ENCODE peak calls at places on chromosomes 1 and 21, in five cellular contexts. H, Z, I, J and P are unnamed samples.
A peak's percentile ranks its signal among the peaks of the same experiment; 100 is the strongest.

GRCh38 chr1:65979145-65979544 is 186.4 kb downstream of the PDE4B start:
- DNase-seq in Z (no peak), J (no peak), H (no peak), I (no peak), P (peak; percentile 33)

GRCh38 chr21:31554511-31555022 is 104.9 kb upstream of the SOD1 start:
- DNase-seq in Z (no peak), H (peak; percentile 71), J (no peak), I (no peak), P (peak; percentile 50)

GRCh38 chr1:235741294-235741693 is 91.7 kb upstream of the GNG4 start:
- DNase-seq in H (no peak), J (no peak), I (no peak), Z (no peak), P (peak; percentile 79)

GRCh38 chr1:205270764-205271163 is 43.0 kb downstream of the TMCC2 start:
- DNase-seq in Z (no peak), J (no peak), I (no peak), H (no peak), P (peak; percentile 68)

GRCh38 chr1:104706631-104707147 is 957.0 kb downstream of the AMY1C start:
- DNase-seq in I (no peak), H (no peak), J (no peak), Z (no peak), P (peak; percentile 2)

GRCh38 chr1:159122005-159122621 is 45.5 kb upstream of the AIM2 start:
- DNase-seq in I (no peak), Z (no peak), H (no peak), J (peak; percentile 49), P (peak; percentile 79)

GRCh38 chr1:198749279-198749678 is 110.4 kb downstream of the PTPRC start:
- DNase-seq in I (no peak), Z (no peak), J (no peak), H (no peak), P (peak; percentile 60)

GRCh38 chr1:160996195-160996594 is 24.8 kb downstream of the F11R start:
- DNase-seq in Z (no peak), I (no peak), J (no peak), H (no peak), P (peak; percentile 79)

GRCh38 chr1:119008483-119009299 is 20.5 kb upstream of the TBX15 start:
- DNase-seq in Z (no peak), I (no peak), H (peak; percentile 58), J (no peak), P (peak; percentile 79)

GRCh38 chr1:7789828-7790227 is 5.7 kb downstream of the PER3 start:
- DNase-seq in J (no peak), H (no peak), Z (no peak), I (no peak), P (no peak)

GRCh38 chr1:226596531-226597165 is 48.1 kb downstream of the STUM start:
- DNase-seq in H (no peak), J (no peak), I (no peak), Z (no peak), P (no peak)

GRCh38 chr1:92992066-92992465 is 30.8 kb upstream of the DIPK1A start:
- DNase-seq in Z (no peak), J (no peak), H (no peak), I (no peak), P (peak; percentile 67)

GRCh38 chr1:58032621-58033073 is 513.9 kb downstream of the OMA1 start:
- DNase-seq in Z (no peak), J (no peak), I (no peak), H (no peak), P (no peak)

GRCh38 chr1:24702511-24703293 is 42.5 kb upstream of the CLIC4 start:
- DNase-seq in Z (no peak), H (peak; percentile 9), I (no peak), J (no peak), P (no peak)

GRCh38 chr21:44991538-44992483 is 52.0 kb downstream of the SLX9 start:
- DNase-seq in H (no peak), I (no peak), J (no peak), Z (no peak), P (no peak)

GRCh38 chr1:24724345-24725208 is 20.7 kb upstream of the CLIC4 start:
- DNase-seq in J (no peak), H (peak; percentile 40), Z (no peak), I (no peak), P (peak; percentile 43)

GRCh38 chr1:65921461-65921860 is 128.8 kb downstream of the PDE4B start:
- DNase-seq in I (no peak), H (no peak), J (no peak), Z (no peak), P (no peak)

GRCh38 chr1:206705187-206705586 is 20.5 kb downstream of the MAPKAPK2 start:
- DNase-seq in J (peak; percentile 83), H (peak; percentile 81), I (no peak), Z (no peak), P (peak; percentile 96)

GRCh38 chr1:11448375-11449085 is 30.4 kb upstream of the DISP3 start:
- DNase-seq in J (no peak), H (no peak), Z (no peak), I (no peak), P (peak; percentile 6)

GRCh38 chr1:207336559-207337467 is 15.3 kb downstream of the CD55 start:
- DNase-seq in J (peak; percentile 75), H (no peak), I (no peak), Z (no peak), P (no peak)

GRCh38 chr21:42219606-42220137 is 732 bp downstream of the ABCG1 start:
- DNase-seq in J (no peak), H (peak; percentile 57), I (no peak), Z (no peak), P (peak; percentile 28)

GRCh38 chr1:108208724-108209404 is 8.7 kb upstream of the SLC25A24 start:
- DNase-seq in H (peak; percentile 12), J (no peak), Z (no peak), I (no peak), P (no peak)

GRCh38 chr21:33116669-33117267 is 46.8 kb downstream of the OLIG1 start:
- DNase-seq in I (no peak), H (no peak), J (no peak), Z (no peak), P (no peak)

GRCh38 chr1:43329995-43330751 is 7.4 kb upstream of the MPL start:
- DNase-seq in J (peak; percentile 41), Z (no peak), I (no peak), H (no peak), P (peak; percentile 86)

GRCh38 chr1:194102607-194103006 is 916.2 kb upstream of the B3GALT2 start:
- DNase-seq in Z (no peak), J (no peak), I (no peak), H (peak; percentile 29), P (no peak)

GRCh38 chr1:4796161-4796998 is 142.0 kb downstream of the AJAP1 start:
- DNase-seq in I (no peak), H (no peak), Z (no peak), J (no peak), P (no peak)

GRCh38 chr1:21491483-21492170 is 17.6 kb upstream of the ALPL start:
- DNase-seq in H (no peak), Z (no peak), J (no peak), I (no peak), P (no peak)

GRCh38 chr1:166730299-166730888 is 108.9 kb upstream of the POGK start:
- DNase-seq in H (no peak), Z (no peak), I (no peak), J (no peak), P (peak; percentile 7)